ENCODE peak calls at places on chromosome 16, in eight cellular contexts. J, G, A, M, Y, W, C and B are unnamed samples.

GRCh38 chr16:50781043-50781442 is 39.2 kb downstream of the CYLD start:
- DNase-seq in C (no peak), W (no peak), Y (no peak), J (no peak), M (no peak), A (no peak), G (peak; percentile 81), B (no peak)

GRCh38 chr16:78503501-78504110 is 404.2 kb downstream of the WWOX start:
- DNase-seq in J (no peak), A (peak; percentile 17), M (no peak), C (peak; percentile 49), W (peak; percentile 49), Y (peak; percentile 86), G (peak; percentile 76), B (peak; percentile 57)

GRCh38 chr16:13994239-13995106 is 74.5 kb downstream of the ERCC4 start:
- DNase-seq in G (no peak), A (no peak), W (no peak), Y (peak; percentile 10), M (no peak), C (no peak), J (no peak), B (no peak)

GRCh38 chr16:66007717-66008116 is 358.8 kb upstream of the CDH5 start:
- DNase-seq in C (peak; percentile 72), M (no peak), J (no peak), W (peak; percentile 45), A (no peak), G (no peak), Y (peak; percentile 80), B (peak; percentile 89)

GRCh38 chr16:16080465-16081065 is 131.1 kb downstream of the ABCC1 start:
- DNase-seq in W (no peak), J (no peak), Y (no peak), G (no peak), A (no peak), M (no peak), C (no peak), B (no peak)

GRCh38 chr16:62596101-62596500 is 559.9 kb upstream of the CDH8 start:
- DNase-seq in A (no peak), Y (no peak), W (no peak), J (no peak), C (no peak), G (no peak), M (no peak), B (no peak)

GRCh38 chr16:19192865-19193264 is 24.8 kb downstream of the SYT17 start:
- DNase-seq in G (no peak), W (no peak), M (no peak), A (no peak), J (no peak), C (no peak), Y (no peak), B (no peak)

GRCh38 chr16:49532243-49532870 is 158.8 kb downstream of the C16orf78 start:
- DNase-seq in A (no peak), J (no peak), G (no peak), M (no peak), W (no peak), Y (no peak), C (no peak), B (no peak)

GRCh38 chr16:84740596-84741071 is 40.8 kb downstream of the USP10 start:
- DNase-seq in M (no peak), W (no peak), Y (peak; percentile 31), J (no peak), A (no peak), C (no peak), G (no peak), B (peak; percentile 34)

GRCh38 chr16:72203401-72203800 is 31.4 kb upstream of the PMFBP1 start:
- DNase-seq in Y (peak; percentile 18), W (peak; percentile 76), C (peak; percentile 28), J (no peak), M (no peak), G (no peak), A (no peak), B (peak; percentile 23)

GRCh38 chr16:69440236-69440635 is 15.8 kb downstream of the CYB5B start:
- DNase-seq in A (no peak), J (no peak), Y (no peak), W (no peak), M (no peak), C (no peak), G (no peak), B (no peak)

GRCh38 chr16:12551530-12551929 is 252.2 kb downstream of the CPPED1 start:
- DNase-seq in G (no peak), C (no peak), J (no peak), Y (no peak), M (no peak), A (no peak), W (no peak), B (no peak)

GRCh38 chr16:30875881-30876791 is 17.7 kb downstream of the BCL7C start:
- DNase-seq in W (peak; percentile 84), G (peak; percentile 33), J (no peak), C (no peak), Y (no peak), A (no peak), M (peak; percentile 58), B (peak; percentile 19)

GRCh38 chr16:15548482-15548891 is 94.5 kb downstream of the MARF1 start:
- DNase-seq in M (no peak), C (peak; percentile 26), Y (no peak), J (no peak), G (no peak), A (no peak), W (no peak), B (no peak)

GRCh38 chr16:75593825-75594820 is 27.9 kb downstream of the GABARAPL2 start:
- DNase-seq in C (peak; percentile 78), A (no peak), W (no peak), Y (peak; percentile 9), J (no peak), G (peak; percentile 86), M (no peak), B (peak; percentile 84)

GRCh38 chr16:4319454-4319853 is 3.6 kb downstream of the GLIS2 start:
- DNase-seq in C (no peak), A (no peak), J (no peak), G (no peak), M (peak; percentile 63), W (peak; percentile 75), Y (no peak), B (no peak)

GRCh38 chr16:8924214-8924613 is 39.5 kb downstream of the USP7 start:
- DNase-seq in A (no peak), J (no peak), G (no peak), M (no peak), W (peak; percentile 44), Y (no peak), C (no peak), B (no peak)

DNA sequence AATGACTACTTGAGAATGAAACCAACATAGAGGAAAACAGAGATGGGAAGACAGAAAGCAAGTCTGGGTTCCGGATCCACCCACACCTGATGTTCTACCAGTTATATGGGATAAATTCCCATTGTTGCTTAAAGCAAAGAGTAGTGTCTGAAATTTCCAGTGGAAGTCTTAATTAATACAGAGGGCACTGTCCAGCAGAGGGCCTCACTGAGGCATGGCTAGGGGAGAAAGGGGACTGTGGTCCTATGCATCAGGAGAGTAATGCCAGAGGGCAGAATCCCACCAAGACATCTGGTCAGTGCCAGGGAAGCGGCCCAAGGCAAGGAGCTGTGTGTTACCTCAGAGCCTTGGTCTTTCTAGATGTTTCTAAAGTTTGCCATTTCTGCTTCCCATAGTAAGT is 7.5 kb upstream of the UMOD start:
- DNase-seq in Y (no peak), G (peak; percentile 67), M (no peak), W (no peak), A (no peak), C (no peak), J (no peak), B (no peak)
- TF ChIP-seq CTCF in Y (no peak), G (peak; percentile 75), M (no peak), W (no peak), A (no peak), C (no peak), J (no peak), B (no peak)

GRCh38 chr16:10877472-10877946 is 507 bp downstream of the CIITA start:
- DNase-seq in M (no peak), A (no peak), G (peak; percentile 38), J (no peak), Y (no peak), C (no peak), W (peak; percentile 76), B (no peak)

GRCh38 chr16:10878644-10879498 is 1.9 kb downstream of the CIITA start:
- DNase-seq in Y (peak; percentile 15), M (no peak), W (peak; percentile 81), J (no peak), G (peak; percentile 63), A (no peak), C (peak; percentile 26), B (peak; percentile 31)

GRCh38 chr16:10876305-10876704 is 697 bp upstream of the CIITA start:
- DNase-seq in Y (no peak), J (no peak), M (no peak), C (no peak), A (no peak), G (no peak), W (peak; percentile 26), B (no peak)

GRCh38 chr16:10878328-10878643 is 1.3 kb downstream of the CIITA start:
- DNase-seq in Y (no peak), G (peak; percentile 11), A (no peak), M (no peak), J (no peak), W (no peak), C (no peak), B (no peak)

DNA sequence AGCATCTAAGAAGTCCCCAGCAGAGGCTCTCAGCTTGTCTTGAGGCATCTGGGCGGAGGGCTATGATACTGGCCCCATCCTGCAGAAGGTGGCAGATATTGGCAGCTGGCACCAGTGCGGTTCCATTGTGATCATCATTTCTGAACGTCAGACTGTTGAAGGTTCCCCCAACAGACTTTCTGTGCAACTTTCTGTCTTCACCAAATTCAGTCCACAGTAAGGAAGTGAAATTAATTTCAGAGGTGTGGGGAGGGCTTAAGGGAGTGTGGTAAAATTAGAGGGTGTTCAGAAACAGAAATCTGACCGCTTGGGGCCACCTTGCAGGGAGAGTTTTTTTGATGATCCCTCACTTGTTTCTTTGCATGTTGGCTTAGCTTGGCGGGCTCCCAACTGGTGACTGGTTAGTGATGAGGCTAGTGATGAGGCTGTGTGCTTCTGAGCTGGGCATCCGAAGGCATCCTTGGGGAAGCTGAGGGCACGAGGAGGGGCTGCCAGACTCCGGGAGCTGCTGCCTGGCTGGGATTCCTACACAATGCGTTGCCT is at the start of gene CIITA:
- DNase-seq in Y (peak; percentile 65), G (peak; percentile 55), C (peak; percentile 77), W (peak; percentile 98), M (peak; percentile 68), J (no peak), A (peak; percentile 51), B (peak; percentile 84)
- H3K4me3 ChIP-seq in Y (no peak within 1 kb of the TSS), G (no peak within 1 kb of the TSS), C (no peak within 1 kb of the TSS), W (peak within 1 kb of the TSS; percentile 66), M (no peak within 1 kb of the TSS), J (no peak within 1 kb of the TSS), A (peak within 1 kb of the TSS; percentile 80), B (no peak within 1 kb of the TSS)

DNA sequence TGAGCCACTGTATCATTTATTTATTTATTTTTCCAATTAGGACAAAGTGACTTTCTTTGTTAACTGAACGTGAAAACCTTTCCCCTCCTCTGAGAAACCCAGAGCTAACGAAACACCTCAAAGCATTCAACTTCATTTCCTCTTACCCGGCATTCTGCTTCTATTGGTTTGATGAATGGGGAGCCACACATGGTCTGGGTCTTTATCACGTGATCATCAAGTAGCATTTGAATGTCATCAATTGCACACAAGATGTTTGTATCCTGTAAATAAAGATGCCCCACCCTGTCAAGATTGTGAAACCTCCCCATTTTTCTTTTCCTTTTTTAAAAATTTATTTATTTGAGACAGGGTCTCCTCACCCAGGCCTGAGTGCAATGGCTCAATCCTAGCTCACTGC is 80.1 kb downstream of the DNAH3 start:
- DNase-seq in J (no peak), C (no peak), W (no peak), G (no peak), Y (no peak), A (no peak), M (no peak), B (no peak)
- TF ChIP-seq CTCF in J (no peak), C (no peak), W (no peak), G (no peak), Y (no peak), A (no peak), M (no peak), B (no peak)

GRCh38 chr16:2184962-2185361 is 11.4 kb downstream of the CASKIN1 start:
- DNase-seq in M (no peak), Y (no peak), A (no peak), C (no peak), G (no peak), J (no peak), W (no peak), B (no peak)
- H3K4me3 ChIP-seq in M (no peak overlapping the region), Y (no peak overlapping the region), A (no peak overlapping the region), C (no peak overlapping the region), G (no peak overlapping the region), J (no peak overlapping the region), W (no peak overlapping the region), B (no peak overlapping the region)